ENCODE peak calls at places on chromosomes 11 and 22, in nine cellular contexts. W, X, S, Q, H, U, G, T and B are unnamed samples.

GRCh38 chr11:64283092-64283491 is 1.4 kb downstream of the BAD start:
- DNase-seq in W (no peak), X (no peak), S (no peak), Q (no peak), H (no peak), U (no peak), G (no peak), T (no peak), B (no peak)

GRCh38 chr11:77064648-77065217 is 2.0 kb upstream of the CAPN5 start:
- DNase-seq in W (no peak), X (no peak), S (no peak), Q (no peak), H (no peak), U (no peak), G (no peak), T (no peak), B (no peak)

GRCh38 chr11:18233912-18234311 is 2.7 kb downstream of the SAA4 start:
- DNase-seq in W (no peak), X (no peak), S (no peak), Q (no peak), H (no peak), U (no peak), G (no peak), T (no peak), B (no peak)

GRCh38 chr22:11628651-11629511 is 3899.1 kb upstream of the OR11H1 start:
- DNase-seq in W (no peak), X (no peak), S (no peak), Q (no peak), H (no peak), U (no peak), G (no peak), T (no peak), B (no peak)

GRCh38 chr11:64787526-64788320 is 9.4 kb upstream of the SF1 start:
- DNase-seq in W (peak), X (no peak), S (no peak), Q (peak), H (no peak), U (no peak), G (no peak), T (peak), B (peak)

GRCh38 chr22:20117656-20118571 is 888 bp upstream of the TRMT2A start:
- DNase-seq in W (peak), X (no peak), S (no peak), Q (peak), H (no peak), U (no peak), G (peak), T (peak), B (peak)

GRCh38 chr11:87878373-87878779 is 296.9 kb downstream of the RAB38 start:
- DNase-seq in W (peak), X (no peak), S (no peak), Q (peak), H (no peak), U (no peak), G (no peak), T (no peak), B (no peak)

GRCh38 chr11:95674669-95675358 is 114.8 kb downstream of the FAM76B start:
- DNase-seq in W (no peak), X (no peak), S (no peak), Q (no peak), H (no peak), U (no peak), G (no peak), T (peak), B (no peak)

GRCh38 chr11:67355023-67355793 is 1.9 kb upstream of the POLD4 start:
- DNase-seq in W (no peak), X (no peak), S (no peak), Q (no peak), H (no peak), U (no peak), G (no peak), T (no peak), B (no peak)

GRCh38 chr11:92960886-92961285 is 8.6 kb upstream of the MTNR1B start:
- DNase-seq in W (peak), X (no peak), S (no peak), Q (no peak), H (no peak), U (no peak), G (no peak), T (no peak), B (no peak)

GRCh38 chr11:86438685-86439084 is 64.0 kb downstream of the CCDC81 start:
- DNase-seq in W (peak), X (no peak), S (no peak), Q (no peak), H (no peak), U (no peak), G (no peak), T (no peak), B (no peak)

GRCh38 chr22:43110927-43111623 is 525 bp downstream of the BIK start:
- DNase-seq in W (no peak), X (no peak), S (no peak), Q (peak), H (no peak), U (peak), G (no peak), T (peak), B (no peak)

GRCh38 chr22:49139492-49140151 is 688.1 kb downstream of the BRD1 start:
- DNase-seq in W (no peak), X (no peak), S (no peak), Q (no peak), H (no peak), U (no peak), G (no peak), T (no peak), B (no peak)

GRCh38 chr22:36116127-36116526 is 44.4 kb downstream of the APOL3 start:
- DNase-seq in W (no peak), X (no peak), S (no peak), Q (no peak), H (no peak), U (no peak), G (no peak), T (no peak), B (no peak)

GRCh38 chr11:71459076-71459766 is 6.2 kb downstream of the NADSYN1 start:
- DNase-seq in W (no peak), X (no peak), S (no peak), Q (no peak), H (no peak), U (no peak), G (no peak), T (no peak), B (no peak)

GRCh38 chr11:47918882-47919495 is 61.4 kb upstream of the PTPRJ start:
- DNase-seq in W (peak), X (no peak), S (no peak), Q (no peak), H (no peak), U (no peak), G (no peak), T (no peak), B (no peak)

GRCh38 chr11:61152816-61153592 is 8.2 kb downstream of the VPS37C start:
- DNase-seq in W (peak), X (no peak), S (no peak), Q (no peak), H (no peak), U (no peak), G (no peak), T (no peak), B (no peak)

GRCh38 chr11:2881076-2881973 is 4.2 kb downstream of the CDKN1C start:
- DNase-seq in W (no peak), X (no peak), S (no peak), Q (no peak), H (no peak), U (no peak), G (no peak), T (no peak), B (no peak)

GRCh38 chr11:128961645-128962044 is 19.0 kb upstream of the TP53AIP1 start:
- DNase-seq in W (no peak), X (no peak), S (no peak), Q (no peak), H (no peak), U (no peak), G (no peak), T (no peak), B (no peak)

GRCh38 chr22:36612458-36612857 is 83.5 kb upstream of the EIF3D start:
- DNase-seq in W (peak), X (no peak), S (no peak), Q (no peak), H (no peak), U (no peak), G (no peak), T (no peak), B (no peak)